ENCODE peak calls at places on chromosome 3, in five cellular contexts. One of them, this sample, is unnamed.

GRCh38 chr3:164406281-164406680 is 672.0 kb downstream of the SI start:
- DNase-seq in dorsolateral prefrontal cortex: no peak
- DNase-seq in stomach: no peak
- DNase-seq in suprapubic skin: no peak
- DNase-seq in testis: no peak
- DNase-seq in this sample: no peak

GRCh38 chr3:132569580-132569979 is 27.5 kb upstream of the ACKR4 start:
- DNase-seq in dorsolateral prefrontal cortex: no peak
- DNase-seq in stomach: no peak
- DNase-seq in suprapubic skin: no peak
- DNase-seq in testis: no peak
- DNase-seq in this sample: no peak

GRCh38 chr3:169772530-169772950 is 656 bp upstream of the MYNN start:
- DNase-seq in dorsolateral prefrontal cortex: peak; percentile 74
- DNase-seq in stomach: peak; percentile 76
- DNase-seq in suprapubic skin: no peak
- DNase-seq in testis: peak; percentile 81
- DNase-seq in this sample: peak; percentile 72

GRCh38 chr3:37962906-37963486 is 27.6 kb upstream of the VILL start:
- DNase-seq in dorsolateral prefrontal cortex: no peak
- DNase-seq in stomach: no peak
- DNase-seq in suprapubic skin: no peak
- DNase-seq in testis: no peak
- DNase-seq in this sample: no peak

GRCh38 chr3:58236527-58237237 is 910 bp upstream of the ABHD6 start:
- DNase-seq in dorsolateral prefrontal cortex: no peak
- DNase-seq in stomach: no peak
- DNase-seq in suprapubic skin: no peak
- DNase-seq in testis: peak; percentile 26
- DNase-seq in this sample: no peak

GRCh38 chr3:5690904-5691532 is 503.5 kb downstream of the EDEM1 start:
- DNase-seq in dorsolateral prefrontal cortex: no peak
- DNase-seq in stomach: no peak
- DNase-seq in suprapubic skin: no peak
- DNase-seq in testis: no peak
- DNase-seq in this sample: no peak

GRCh38 chr3:166955549-166955948 is 424.5 kb downstream of the ZBBX start:
- DNase-seq in dorsolateral prefrontal cortex: no peak
- DNase-seq in stomach: no peak
- DNase-seq in suprapubic skin: no peak
- DNase-seq in testis: no peak
- DNase-seq in this sample: no peak

GRCh38 chr3:31754575-31755278 is 222.0 kb downstream of the STT3B start:
- DNase-seq in dorsolateral prefrontal cortex: no peak
- DNase-seq in stomach: no peak
- DNase-seq in suprapubic skin: no peak
- DNase-seq in testis: no peak
- DNase-seq in this sample: no peak

GRCh38 chr3:12560505-12561188 is 3.8 kb downstream of the MKRN2 start:
- DNase-seq in dorsolateral prefrontal cortex: no peak
- DNase-seq in stomach: no peak
- DNase-seq in suprapubic skin: no peak
- DNase-seq in testis: no peak
- DNase-seq in this sample: no peak

GRCh38 chr3:33364531-33365128 is 75.6 kb downstream of the UBP1 start:
- DNase-seq in dorsolateral prefrontal cortex: no peak
- DNase-seq in stomach: no peak
- DNase-seq in suprapubic skin: no peak
- DNase-seq in testis: no peak
- DNase-seq in this sample: no peak

GRCh38 chr3:183306798-183307671 is 54.0 kb downstream of the B3GNT5 start:
- DNase-seq in dorsolateral prefrontal cortex: peak; percentile 50
- DNase-seq in stomach: peak; percentile 94
- DNase-seq in suprapubic skin: peak; percentile 83
- DNase-seq in testis: peak; percentile 53
- DNase-seq in this sample: peak; percentile 93

GRCh38 chr3:149339931-149340309 is 6.5 kb upstream of the TM4SF18 start:
- DNase-seq in dorsolateral prefrontal cortex: no peak
- DNase-seq in stomach: peak; percentile 74
- DNase-seq in suprapubic skin: peak; percentile 82
- DNase-seq in testis: peak; percentile 70
- DNase-seq in this sample: peak; percentile 89

GRCh38 chr3:142276780-142277179 is 51.4 kb upstream of the GK5 start:
- DNase-seq in dorsolateral prefrontal cortex: no peak
- DNase-seq in stomach: no peak
- DNase-seq in suprapubic skin: no peak
- DNase-seq in testis: no peak
- DNase-seq in this sample: no peak

GRCh38 chr3:169354774-169355501 is 308.6 kb downstream of the MECOM start:
- DNase-seq in dorsolateral prefrontal cortex: no peak
- DNase-seq in stomach: no peak
- DNase-seq in suprapubic skin: no peak
- DNase-seq in testis: no peak
- DNase-seq in this sample: no peak

GRCh38 chr3:98564282-98565005 is 29.0 kb downstream of the CPOX start:
- DNase-seq in dorsolateral prefrontal cortex: no peak
- DNase-seq in stomach: no peak
- DNase-seq in suprapubic skin: no peak
- DNase-seq in testis: no peak
- DNase-seq in this sample: no peak

GRCh38 chr3:194296832-194297666 is 54.1 kb downstream of the CPN2 start:
- DNase-seq in dorsolateral prefrontal cortex: no peak
- DNase-seq in stomach: no peak
- DNase-seq in suprapubic skin: no peak
- DNase-seq in testis: peak; percentile 71
- DNase-seq in this sample: peak; percentile 86

GRCh38 chr3:63798873-63799272 is 20.2 kb upstream of the C3orf49 start:
- DNase-seq in dorsolateral prefrontal cortex: no peak
- DNase-seq in stomach: no peak
- DNase-seq in suprapubic skin: no peak
- DNase-seq in testis: no peak
- DNase-seq in this sample: no peak

GRCh38 chr3:54171509-54171908 is 49.2 kb downstream of the CACNA2D3 start:
- DNase-seq in dorsolateral prefrontal cortex: no peak
- DNase-seq in stomach: no peak
- DNase-seq in suprapubic skin: no peak
- DNase-seq in testis: no peak
- DNase-seq in this sample: no peak

GRCh38 chr3:171396048-171396447 is 64.2 kb downstream of the TNIK start:
- DNase-seq in dorsolateral prefrontal cortex: no peak
- DNase-seq in stomach: no peak
- DNase-seq in suprapubic skin: no peak
- DNase-seq in testis: no peak
- DNase-seq in this sample: no peak

GRCh38 chr3:66931699-66932098 is 66.4 kb upstream of the KBTBD8 start:
- DNase-seq in dorsolateral prefrontal cortex: no peak
- DNase-seq in stomach: no peak
- DNase-seq in suprapubic skin: no peak
- DNase-seq in testis: no peak
- DNase-seq in this sample: no peak

GRCh38 chr3:66398228-66399025 is 102.4 kb downstream of the LRIG1 start:
- DNase-seq in dorsolateral prefrontal cortex: no peak
- DNase-seq in stomach: no peak
- DNase-seq in suprapubic skin: no peak
- DNase-seq in testis: no peak
- DNase-seq in this sample: no peak

GRCh38 chr3:15948403-15948802 is 150.6 kb upstream of the ANKRD28 start:
- DNase-seq in dorsolateral prefrontal cortex: no peak
- DNase-seq in stomach: no peak
- DNase-seq in suprapubic skin: no peak
- DNase-seq in testis: no peak
- DNase-seq in this sample: no peak

GRCh38 chr3:184685646-184686045 is 26.2 kb downstream of the MAGEF1 start:
- DNase-seq in dorsolateral prefrontal cortex: no peak
- DNase-seq in stomach: no peak
- DNase-seq in suprapubic skin: no peak
- DNase-seq in testis: no peak
- DNase-seq in this sample: no peak

GRCh38 chr3:141059816-141060215 is 8.7 kb downstream of the SPSB4 start:
- DNase-seq in dorsolateral prefrontal cortex: no peak
- DNase-seq in stomach: no peak
- DNase-seq in suprapubic skin: peak; percentile 23
- DNase-seq in testis: no peak
- DNase-seq in this sample: no peak

DNA sequence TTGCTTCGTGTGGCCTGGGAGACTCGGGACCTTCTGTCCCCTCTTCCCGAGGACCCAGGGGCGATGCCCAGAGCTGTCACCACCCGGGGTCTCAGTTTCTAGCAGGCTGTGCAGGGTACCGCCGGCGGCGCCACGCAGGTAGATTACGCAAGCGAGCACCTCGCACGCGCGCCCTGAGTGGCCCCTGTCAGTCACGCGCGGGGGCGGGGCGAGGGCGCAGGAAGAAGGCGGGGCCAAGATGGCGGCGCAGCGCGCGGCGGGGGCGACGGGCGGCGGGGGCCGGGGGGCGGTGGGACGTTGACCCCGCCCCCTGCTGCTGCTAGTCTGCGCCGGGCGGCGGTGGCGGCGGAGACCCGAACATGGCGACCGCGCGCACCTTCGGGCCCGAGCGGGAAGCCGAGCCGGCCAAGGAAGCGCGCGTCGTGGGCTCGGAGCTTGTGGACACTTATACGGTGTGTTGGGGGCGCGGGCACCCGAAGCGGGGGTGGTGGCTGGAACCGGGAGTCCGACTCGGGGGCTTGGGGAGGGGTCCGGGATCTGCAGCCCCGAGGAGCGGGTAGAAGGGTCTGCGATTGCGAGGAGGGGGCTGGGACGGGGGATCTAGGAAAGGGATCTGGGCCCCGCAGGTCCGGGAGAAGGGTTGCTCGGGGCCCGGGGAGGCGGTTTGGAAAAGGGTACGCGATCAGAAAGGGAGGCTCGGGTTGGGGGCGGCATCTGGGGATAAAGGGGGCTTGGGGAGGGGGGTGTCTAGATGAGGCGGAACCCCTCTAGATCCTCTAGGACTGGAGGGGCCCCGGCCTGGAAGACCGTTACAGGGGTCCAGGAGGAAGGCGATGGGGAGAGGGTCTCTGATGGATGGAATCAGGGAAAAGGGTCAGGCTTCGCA is at the start of gene NISCH:
- DNase-seq in dorsolateral prefrontal cortex: peak; percentile 75
- DNase-seq in stomach: peak; percentile 95
- DNase-seq in suprapubic skin: peak; percentile 93
- DNase-seq in testis: peak; percentile 92
- DNase-seq in this sample: peak; percentile 94
- TF ChIP-seq CTCF in dorsolateral prefrontal cortex: no peak
- TF ChIP-seq CTCF in stomach: no peak
- TF ChIP-seq CTCF in suprapubic skin: no peak
- TF ChIP-seq CTCF in testis: no peak
- TF ChIP-seq CTCF in this sample: no peak

DNA sequence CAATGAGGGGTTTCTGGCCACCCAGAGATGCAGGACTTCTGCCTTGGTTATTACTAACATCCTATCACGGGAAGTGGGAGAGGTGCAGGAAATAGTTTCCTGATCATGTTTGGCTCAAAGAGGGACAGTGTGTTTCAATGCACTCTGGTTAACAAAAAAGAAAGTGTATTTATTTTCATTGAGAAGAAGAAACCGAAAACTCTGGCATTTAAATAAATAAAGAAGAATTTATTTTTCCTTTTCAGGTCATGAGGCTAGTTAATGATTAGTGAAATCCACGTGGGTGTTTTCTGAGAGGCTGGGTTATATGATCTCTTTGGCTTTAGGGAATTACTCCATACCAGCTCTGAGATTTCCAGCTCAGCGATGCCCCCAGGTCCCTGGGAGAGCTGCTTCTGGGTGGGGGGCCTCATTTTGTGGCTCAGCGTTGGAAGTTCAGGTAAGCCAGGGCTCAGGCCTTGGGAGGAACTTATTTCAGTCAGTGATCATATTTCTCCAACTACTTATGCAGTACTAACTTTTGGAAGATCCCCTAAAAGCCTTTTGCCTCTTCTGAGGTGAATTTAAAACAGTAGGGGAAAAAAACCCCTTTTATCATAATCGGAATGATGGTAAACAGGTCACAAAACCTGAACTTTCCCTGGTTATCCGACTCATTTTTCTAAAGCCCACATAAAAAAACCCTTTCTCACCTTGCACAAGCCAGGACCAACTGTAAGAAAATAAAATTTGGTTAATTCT is at the start of gene PLA1A:
- DNase-seq in dorsolateral prefrontal cortex: no peak
- DNase-seq in stomach: no peak
- DNase-seq in suprapubic skin: peak; percentile 20
- DNase-seq in testis: no peak
- DNase-seq in this sample: no peak
- TF ChIP-seq CTCF in dorsolateral prefrontal cortex: no peak
- TF ChIP-seq CTCF in stomach: no peak
- TF ChIP-seq CTCF in suprapubic skin: no peak
- TF ChIP-seq CTCF in testis: no peak
- TF ChIP-seq CTCF in this sample: no peak

DNA sequence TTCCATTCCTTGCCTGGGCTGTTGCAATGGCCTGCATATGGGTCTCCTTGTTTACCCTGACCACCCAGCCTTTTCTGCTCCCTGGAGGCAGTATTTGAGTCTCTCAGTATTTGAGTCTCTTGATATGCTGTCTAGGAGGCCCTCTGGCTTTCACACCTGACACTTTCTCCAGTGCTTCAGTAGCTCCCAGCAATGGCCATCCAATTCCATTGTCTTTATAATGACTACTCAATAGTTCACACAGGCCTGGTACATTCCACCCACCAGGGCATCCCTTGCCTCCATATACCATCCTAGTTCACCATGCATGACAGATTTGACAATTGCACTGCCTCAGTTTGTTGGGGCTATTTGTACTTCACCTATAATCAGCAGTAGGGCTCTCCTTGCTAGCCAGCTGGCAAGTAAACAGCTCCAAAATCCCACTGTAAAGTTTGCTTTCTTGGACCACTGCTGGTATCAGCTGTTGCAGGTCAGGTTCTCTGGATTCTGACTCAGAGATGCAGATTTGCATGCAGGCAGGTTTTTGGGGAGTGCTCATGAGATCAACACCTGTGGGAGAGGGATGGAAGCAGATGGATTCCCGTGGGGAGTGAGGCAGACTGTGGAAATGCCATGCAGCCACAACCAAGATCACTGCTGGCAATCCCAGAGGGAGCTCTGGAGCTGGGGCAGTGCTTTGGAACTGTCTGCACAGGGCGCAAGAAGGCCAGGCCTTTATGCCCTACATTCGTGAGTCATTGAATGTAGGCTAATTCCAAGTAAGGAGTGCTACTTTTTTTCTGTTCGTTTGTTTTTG is 19.1 kb upstream of the XIRP1 start:
- DNase-seq in dorsolateral prefrontal cortex: no peak
- DNase-seq in stomach: no peak
- DNase-seq in suprapubic skin: no peak
- DNase-seq in testis: no peak
- DNase-seq in this sample: no peak
- TF ChIP-seq CTCF in dorsolateral prefrontal cortex: no peak
- TF ChIP-seq CTCF in stomach: no peak
- TF ChIP-seq CTCF in suprapubic skin: no peak
- TF ChIP-seq CTCF in testis: no peak
- TF ChIP-seq CTCF in this sample: no peak

GRCh38 chr3:152574461-152575079 is 260.4 kb upstream of the P2RY1 start:
- DNase-seq in dorsolateral prefrontal cortex: peak; percentile 68
- DNase-seq in stomach: no peak
- DNase-seq in suprapubic skin: no peak
- DNase-seq in testis: peak; percentile 76
- DNase-seq in this sample: peak; percentile 57
- TF ChIP-seq CTCF in dorsolateral prefrontal cortex: peak; percentile 72
- TF ChIP-seq CTCF in stomach: peak; percentile 12
- TF ChIP-seq CTCF in suprapubic skin: peak; percentile 26
- TF ChIP-seq CTCF in testis: peak; percentile 43
- TF ChIP-seq CTCF in this sample: peak; percentile 62

This sample was measured in adrenal gland.